ENCODE peak calls at places on chromosome 11, in nine cellular contexts. O, E, B, L, H, J, F, V and K are unnamed samples.

GRCh38 chr11:109939176-109939810 is 153.9 kb upstream of the ZC3H12C start:
- DNase-seq in J (peak), L (no peak), E (no peak), F (peak), H (no peak), O (peak), B (peak), V (peak), K (no peak)

GRCh38 chr11:119786431-119787073 is 57.6 kb upstream of the NECTIN1 start:
- DNase-seq in F (no peak), H (no peak), J (no peak), E (no peak), O (no peak), V (no peak), B (no peak), L (no peak), K (no peak)

GRCh38 chr11:77401486-77402217 is 72.2 kb downstream of the PAK1 start:
- DNase-seq in J (no peak), E (no peak), H (no peak), F (no peak), O (no peak), L (no peak), V (no peak), B (peak), K (no peak)

GRCh38 chr11:15667127-15667725 is 552.5 kb downstream of the INSC start:
- DNase-seq in V (no peak), L (no peak), E (no peak), F (peak), O (no peak), J (no peak), B (no peak), H (no peak), K (no peak)

GRCh38 chr11:118915396-118915795 is 10.3 kb downstream of the BCL9L start:
- DNase-seq in F (no peak), E (no peak), J (no peak), L (no peak), H (no peak), O (no peak), B (no peak), V (no peak), K (no peak)

GRCh38 chr11:33116535-33116934 is 44.7 kb downstream of the CSTF3 start:
- DNase-seq in H (no peak), F (no peak), V (no peak), L (no peak), J (peak), O (peak), E (no peak), B (no peak), K (no peak)

GRCh38 chr11:44945639-44946038 is 5.0 kb downstream of the TP53I11 start:
- DNase-seq in O (no peak), V (no peak), B (no peak), F (peak), E (no peak), J (no peak), L (no peak), H (no peak), K (no peak)

GRCh38 chr11:130206141-130206540 is 46.6 kb downstream of the ST14 start:
- DNase-seq in E (no peak), V (no peak), J (no peak), F (no peak), O (no peak), H (no peak), B (no peak), L (peak), K (no peak)

GRCh38 chr11:125297346-125297910 is 132.9 kb downstream of the PKNOX2 start:
- DNase-seq in E (no peak), L (no peak), J (no peak), F (no peak), V (no peak), B (no peak), O (no peak), H (no peak), K (no peak)

GRCh38 chr11:47393163-47394049 is 15.0 kb upstream of the SLC39A13 start:
- DNase-seq in V (no peak), O (peak), J (peak), B (no peak), F (peak), L (peak), H (no peak), E (no peak), K (no peak)

GRCh38 chr11:57667065-57667714 is 724 bp upstream of the ZDHHC5 start:
- DNase-seq in V (peak), J (peak), B (peak), F (peak), O (peak), H (peak), E (peak), L (peak), K (peak)

GRCh38 chr11:47254381-47254780 is 3.4 kb upstream of the NR1H3 start:
- DNase-seq in B (no peak), H (no peak), E (no peak), O (peak), F (peak), L (no peak), J (no peak), V (no peak), K (no peak)

GRCh38 chr11:108591893-108592292 is 1.7 kb downstream of the EXPH5 start:
- DNase-seq in O (no peak), B (no peak), H (no peak), E (no peak), L (no peak), J (no peak), V (no peak), F (no peak), K (no peak)

GRCh38 chr11:13315517-13316432 is 38.2 kb downstream of the BMAL1 start:
- DNase-seq in V (no peak), J (peak), O (no peak), F (no peak), B (no peak), L (no peak), E (no peak), H (no peak), K (no peak)

GRCh38 chr11:65537620-65538231 is 12.8 kb downstream of the SCYL1 start:
- DNase-seq in B (no peak), V (no peak), F (no peak), J (no peak), O (no peak), H (no peak), E (no peak), L (no peak), K (no peak)

GRCh38 chr11:33178443-33179154 is 17.3 kb upstream of the CSTF3 start:
- DNase-seq in F (no peak), V (no peak), O (no peak), L (no peak), E (no peak), H (no peak), J (no peak), B (no peak), K (no peak)

GRCh38 chr11:35994421-35994820 is 50.6 kb downstream of the LDLRAD3 start:
- DNase-seq in V (no peak), H (no peak), O (no peak), L (no peak), F (no peak), E (no peak), J (no peak), B (no peak), K (no peak)

GRCh38 chr11:113553905-113554304 is 78.7 kb upstream of the DRD2 start:
- DNase-seq in F (no peak), E (no peak), J (peak), O (no peak), H (no peak), B (peak), L (no peak), V (no peak), K (no peak)

GRCh38 chr11:3096909-3097395 is 39.7 kb upstream of the CARS1 start:
- DNase-seq in L (no peak), O (no peak), H (no peak), B (no peak), F (no peak), E (no peak), J (no peak), V (no peak), K (no peak)

GRCh38 chr11:134338654-134339053 is 6.9 kb downstream of the GLB1L2 start:
- DNase-seq in O (no peak), L (no peak), F (no peak), B (no peak), H (no peak), E (no peak), J (no peak), V (no peak), K (no peak)

GRCh38 chr11:462107-462890 is 12.2 kb downstream of the PTDSS2 start:
- DNase-seq in H (no peak), E (no peak), O (no peak), F (no peak), J (no peak), V (no peak), L (no peak), B (no peak), K (no peak)

GRCh38 chr11:47186076-47186936 is at the start of gene PACSIN3:
- DNase-seq in B (peak), F (peak), H (no peak), J (peak), L (peak), E (no peak), O (no peak), V (no peak), K (no peak)

GRCh38 chr11:88555829-88556202 is 218.3 kb upstream of the CTSC start:
- DNase-seq in V (no peak), L (no peak), H (no peak), F (peak), J (peak), B (no peak), E (no peak), O (peak), K (no peak)